ENCODE peak calls at places on chromosomes 2 and 18, in eight cellular contexts. D is CD8-positive, alpha-beta T cell; S is mammary epithelial cell; Y is tibial artery; P is pancreas; O is IMR-90; X is astrocyte; Z is transverse colon. J is an unnamed sample. For H3K36me3, the result is how much of the 10 kb centered on the place peaks cover.

GRCh38 chr18:68928762-68929675 is 131.1 kb downstream of the CCDC102B start:
- DNase-seq in D (no peak), S (no peak), Y (no peak), P (no peak), O (no peak), X (no peak), Z (no peak), J (no peak)

GRCh38 chr18:79528846-79529245 is 133.1 kb downstream of the NFATC1 start:
- DNase-seq in D (peak), S (peak), Y (peak), P (no peak), O (peak), X (peak), Z (peak), J (peak)

GRCh38 chr2:10532631-10533101 is 84.5 kb upstream of the ODC1 start:
- DNase-seq in D (no peak), S (no peak), Y (peak), P (no peak), O (peak), X (no peak), Z (no peak), J (no peak)

GRCh38 chr18:9066358-9066757 is 36.1 kb upstream of the NDUFV2 start:
- DNase-seq in D (no peak), S (peak), Y (no peak), P (no peak), O (no peak), X (no peak), Z (no peak), J (no peak)

GRCh38 chr2:64686283-64686956 is 32.7 kb upstream of the SERTAD2 start:
- DNase-seq in D (no peak), S (peak), Y (no peak), P (no peak), O (no peak), X (no peak), Z (no peak), J (no peak)

GRCh38 chr18:36704656-36705055 is 124.1 kb downstream of the TPGS2 start:
- DNase-seq in D (no peak), S (no peak), Y (no peak), P (no peak), O (no peak), X (no peak), Z (no peak), J (no peak)

GRCh38 chr18:58314284-58314683 is 270.3 kb downstream of the NEDD4L start:
- DNase-seq in D (no peak), S (peak), Y (peak), P (no peak), O (peak), X (peak), Z (peak), J (peak)

GRCh38 chr2:218745559-218746469 is 35.2 kb downstream of the TTLL4 start:
- DNase-seq in D (no peak), S (peak), Y (no peak), P (peak), O (peak), X (peak), Z (no peak), J (no peak)

GRCh38 chr2:65033178-65033577 is 23.0 kb upstream of the CEP68 start:
- DNase-seq in D (no peak), S (no peak), Y (no peak), P (no peak), O (no peak), X (no peak), Z (no peak), J (no peak)

GRCh38 chr2:85216051-85216431 is 82.8 kb downstream of the TCF7L1 start:
- DNase-seq in D (no peak), S (no peak), Y (no peak), P (no peak), O (no peak), X (no peak), Z (no peak), J (no peak)

GRCh38 chr2:45117383-45117782 is 108.1 kb upstream of the SIX2 start:
- DNase-seq in D (no peak), S (no peak), Y (no peak), P (no peak), O (no peak), X (no peak), Z (no peak), J (no peak)

GRCh38 chr2:234495076-234495800 is 1.6 kb downstream of the ARL4C start:
- DNase-seq in D (no peak), S (no peak), Y (no peak), P (peak), O (peak), X (peak), Z (no peak), J (no peak)

GRCh38 chr18:55751476-55751875 is 163.5 kb upstream of the TCF4 start:
- DNase-seq in D (no peak), S (no peak), Y (no peak), P (no peak), O (no peak), X (no peak), Z (no peak), J (no peak)

GRCh38 chr2:58432491-58433166 is 191.5 kb upstream of the FANCL start:
- DNase-seq in D (no peak), S (no peak), Y (no peak), P (no peak), O (no peak), X (no peak), Z (no peak), J (no peak)

GRCh38 chr18:3524706-3525105 is 74.7 kb downstream of the TGIF1 start:
- DNase-seq in D (no peak), S (no peak), Y (no peak), P (no peak), O (no peak), X (no peak), Z (no peak), J (no peak)

GRCh38 chr2:41892486-41892885 is 155.3 kb upstream of the PKDCC start:
- DNase-seq in D (no peak), S (no peak), Y (no peak), P (no peak), O (no peak), X (no peak), Z (no peak), J (no peak)

GRCh38 chr2:37614061-37614802 is 57.2 kb downstream of the CDC42EP3 start:
- DNase-seq in D (no peak), S (peak), Y (peak), P (no peak), O (peak), X (peak), Z (peak), J (peak)

GRCh38 chr2:43225093-43225787 is 1.2 kb downstream of the ZFP36L2 start:
- DNase-seq in D (peak), S (peak), Y (peak), P (peak), O (peak), X (peak), Z (peak), J (no peak)

GRCh38 chr2:43224571-43225092 is 1.8 kb downstream of the ZFP36L2 start:
- DNase-seq in D (no peak), S (no peak), Y (no peak), P (peak), O (peak), X (peak), Z (no peak), J (no peak)

GRCh38 chr2:43223412-43224040 is 2.9 kb downstream of the ZFP36L2 start:
- DNase-seq in D (no peak), S (peak), Y (no peak), P (no peak), O (peak), X (peak), Z (no peak), J (no peak)

GRCh38 chr2:43222472-43223146 is 3.8 kb downstream of the ZFP36L2 start:
- DNase-seq in D (no peak), S (peak), Y (no peak), P (no peak), O (peak), X (peak), Z (no peak), J (no peak)

DNA sequence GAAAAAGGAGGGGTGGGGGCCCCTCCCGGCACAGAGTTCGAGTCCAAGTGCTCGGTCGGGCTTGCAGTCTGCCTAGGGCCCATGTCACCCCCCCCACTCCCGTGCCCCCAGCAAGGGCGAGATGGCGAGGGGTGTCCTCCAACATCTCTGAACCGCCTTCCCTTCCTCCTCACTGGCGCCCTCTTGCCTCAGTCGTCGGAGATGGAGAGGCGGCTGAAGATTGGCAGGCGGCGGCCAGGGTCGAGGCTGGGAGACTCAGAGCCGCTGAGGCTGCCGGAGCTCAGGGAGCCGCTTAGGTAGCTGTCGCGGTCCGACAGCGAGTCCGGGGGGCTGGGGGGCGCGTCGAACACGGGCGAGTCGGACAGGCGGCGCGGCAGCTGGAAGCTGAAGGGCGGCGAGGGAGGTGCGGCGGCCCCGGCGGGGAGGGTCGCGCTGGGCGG is 2.3 kb downstream of the ZFP36L2 start:
- DNase-seq in D (peak), S (peak), Y (peak), P (peak), O (peak), X (peak), Z (peak), J (no peak)
- TF ChIP-seq CTCF in D (no peak), S (peak), Y (no peak), P (peak), O (peak), X (peak), Z (peak), J (peak)

DNA sequence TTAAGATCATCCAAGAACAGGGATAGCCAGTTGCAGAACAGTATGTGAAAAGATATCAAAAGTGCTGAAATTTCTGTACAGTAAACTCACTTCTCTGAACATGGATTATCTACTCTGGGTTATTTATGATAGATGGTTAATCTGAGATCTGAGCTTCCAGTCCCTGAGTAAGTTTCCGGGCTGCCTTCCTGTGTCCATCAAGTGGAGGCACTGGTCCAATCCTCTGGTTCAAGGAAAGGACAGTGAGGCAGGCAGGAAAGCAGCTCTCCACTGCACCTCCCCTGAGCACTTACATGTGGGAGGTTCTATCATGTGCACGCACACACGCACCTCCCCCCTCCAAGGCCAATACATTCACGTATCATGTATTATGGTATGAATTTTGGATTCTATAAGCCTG is 32.5 kb downstream of the GPR45 start:
- DNase-seq in D (no peak), S (no peak), Y (no peak), P (no peak), O (no peak), X (peak), Z (no peak), J (no peak)
- H3K36me3 ChIP-seq in D (half or more), S (under half), Y (half or more), P (half or more), O (under half), X (under half), Z (under half), J (under half)

GRCh38 chr2:144624451-144624850 is 104.5 kb upstream of the ZEB2 start:
- DNase-seq in D (no peak), S (peak), Y (no peak), P (no peak), O (no peak), X (no peak), Z (no peak), J (no peak)

GRCh38 chr2:144629937-144630336 is 110.0 kb upstream of the ZEB2 start:
- DNase-seq in D (no peak), S (no peak), Y (no peak), P (no peak), O (peak), X (no peak), Z (no peak), J (no peak)

GRCh38 chr2:144630459-144631215 is 110.7 kb upstream of the ZEB2 start:
- DNase-seq in D (no peak), S (no peak), Y (no peak), P (no peak), O (peak), X (no peak), Z (no peak), J (no peak)

GRCh38 chr2:144628566-144628965 is 108.6 kb upstream of the ZEB2 start:
- DNase-seq in D (no peak), S (no peak), Y (no peak), P (no peak), O (no peak), X (no peak), Z (no peak), J (no peak)

GRCh38 chr2:144625216-144626010 is 105.5 kb upstream of the ZEB2 start:
- DNase-seq in D (no peak), S (peak), Y (no peak), P (no peak), O (no peak), X (no peak), Z (no peak), J (no peak)
- TF ChIP-seq CTCF in D (no peak), S (no peak), Y (no peak), P (no peak), O (no peak), X (no peak), Z (no peak), J (no peak)

GRCh38 chr2:20300656-20301055 is 50.0 kb downstream of the PUM2 start:
- DNase-seq in D (no peak), S (no peak), Y (no peak), P (no peak), O (no peak), X (no peak), Z (no peak), J (no peak)
- H3K36me3 ChIP-seq in D (under half), S (under half), Y (under half), P (under half), O (under half), X (under half), Z (under half), J (under half)